ENCODE peak calls at places on chromosome 9, in four cellular contexts. One of them, this sample, is unnamed.

GRCh38 chr9:134789168-134789567 is 91.4 kb upstream of the FCN2 start:
- DNase-seq in HepG2: no peak
- DNase-seq in GM12878: no peak
- DNase-seq in K562: no peak
- DNase-seq in this sample: no peak

GRCh38 chr9:34047864-34048729 is 590 bp downstream of the UBAP2 start:
- DNase-seq in HepG2: peak; percentile 29
- DNase-seq in GM12878: no peak
- DNase-seq in K562: peak; percentile 70
- DNase-seq in this sample: no peak

GRCh38 chr9:80146466-80146865 is 574.7 kb downstream of the TLE4 start:
- DNase-seq in HepG2: no peak
- DNase-seq in GM12878: no peak
- DNase-seq in K562: no peak
- DNase-seq in this sample: no peak

GRCh38 chr9:110641350-110641749 is 27.2 kb upstream of the MUSK start:
- DNase-seq in HepG2: no peak
- DNase-seq in GM12878: no peak
- DNase-seq in K562: no peak
- DNase-seq in this sample: no peak

GRCh38 chr9:37969130-37969529 is 65.2 kb upstream of the SLC25A51 start:
- DNase-seq in HepG2: peak; percentile 73
- DNase-seq in GM12878: no peak
- DNase-seq in K562: no peak
- DNase-seq in this sample: no peak

GRCh38 chr9:117375956-117376355 is 38.9 kb downstream of the ASTN2 start:
- DNase-seq in HepG2: no peak
- DNase-seq in GM12878: no peak
- DNase-seq in K562: no peak
- DNase-seq in this sample: no peak

GRCh38 chr9:107251756-107252322 is 31.2 kb upstream of the RAD23B start:
- DNase-seq in HepG2: peak; percentile 97
- DNase-seq in GM12878: no peak
- DNase-seq in K562: no peak
- DNase-seq in this sample: no peak

GRCh38 chr9:112175796-112176315 is 759 bp upstream of the SUSD1 start:
- DNase-seq in HepG2: peak; percentile 18
- DNase-seq in GM12878: no peak
- DNase-seq in K562: no peak
- DNase-seq in this sample: no peak

GRCh38 chr9:87991151-87991870 is 17.0 kb upstream of the CDK20 start:
- DNase-seq in HepG2: no peak
- DNase-seq in GM12878: no peak
- DNase-seq in K562: no peak
- DNase-seq in this sample: no peak

GRCh38 chr9:78296208-78296892 is 575 bp upstream of the PSAT1 start:
- DNase-seq in HepG2: peak; percentile 62
- DNase-seq in GM12878: no peak
- DNase-seq in K562: no peak
- DNase-seq in this sample: peak; percentile 61

GRCh38 chr9:135816179-135816970 is 91.0 kb downstream of the CAMSAP1 start:
- DNase-seq in HepG2: no peak
- DNase-seq in GM12878: no peak
- DNase-seq in K562: no peak
- DNase-seq in this sample: no peak

GRCh38 chr9:90838098-90838497 is 36.5 kb downstream of the SYK start:
- DNase-seq in HepG2: no peak
- DNase-seq in GM12878: no peak
- DNase-seq in K562: no peak
- DNase-seq in this sample: no peak

GRCh38 chr9:97577051-97577450 is 56.1 kb downstream of the TSTD2 start:
- DNase-seq in HepG2: no peak
- DNase-seq in GM12878: no peak
- DNase-seq in K562: no peak
- DNase-seq in this sample: no peak
- TF ChIP-seq CBX5 in HepG2: no peak
- TF ChIP-seq CBX5 in GM12878: no peak
- TF ChIP-seq CBX5 in K562: no peak
- TF ChIP-seq CBX5 in this sample: no peak

GRCh38 chr9:16869140-16869903 is 1.1 kb downstream of the BNC2 start:
- DNase-seq in HepG2: no peak
- DNase-seq in GM12878: no peak
- DNase-seq in K562: no peak
- DNase-seq in this sample: no peak

GRCh38 chr9:16868706-16869105 is 1.8 kb downstream of the BNC2 start:
- DNase-seq in HepG2: no peak
- DNase-seq in GM12878: no peak
- DNase-seq in K562: no peak
- DNase-seq in this sample: no peak

GRCh38 chr9:16866542-16866941 is 3.9 kb downstream of the BNC2 start:
- DNase-seq in HepG2: no peak
- DNase-seq in GM12878: no peak
- DNase-seq in K562: no peak
- DNase-seq in this sample: no peak

GRCh38 chr9:16869961-16870605 is 387 bp downstream of the BNC2 start:
- DNase-seq in HepG2: no peak
- DNase-seq in GM12878: no peak
- DNase-seq in K562: no peak
- DNase-seq in this sample: peak; percentile 56

GRCh38 chr9:16867571-16868311 is 2.7 kb downstream of the BNC2 start:
- DNase-seq in HepG2: peak; percentile 3
- DNase-seq in GM12878: no peak
- DNase-seq in K562: no peak
- DNase-seq in this sample: no peak
- TF ChIP-seq CBX5 in HepG2: no peak
- TF ChIP-seq CBX5 in GM12878: no peak
- TF ChIP-seq CBX5 in K562: no peak
- TF ChIP-seq CBX5 in this sample: no peak

GRCh38 chr9:94741856-94742255 is 15.4 kb downstream of the AOPEP start:
- DNase-seq in HepG2: no peak
- DNase-seq in GM12878: no peak
- DNase-seq in K562: no peak
- DNase-seq in this sample: no peak

GRCh38 chr9:94740191-94740874 is 13.8 kb downstream of the AOPEP start:
- DNase-seq in HepG2: no peak
- DNase-seq in GM12878: no peak
- DNase-seq in K562: no peak
- DNase-seq in this sample: no peak

GRCh38 chr9:94745806-94746540 is 19.5 kb downstream of the AOPEP start:
- DNase-seq in HepG2: no peak
- DNase-seq in GM12878: no peak
- DNase-seq in K562: no peak
- DNase-seq in this sample: no peak

GRCh38 chr9:94746541-94747505 is 20.3 kb downstream of the AOPEP start:
- DNase-seq in HepG2: peak; percentile 40
- DNase-seq in GM12878: no peak
- DNase-seq in K562: no peak
- DNase-seq in this sample: no peak

GRCh38 chr9:94743035-94743954 is 16.8 kb downstream of the AOPEP start:
- DNase-seq in HepG2: no peak
- DNase-seq in GM12878: no peak
- DNase-seq in K562: no peak
- DNase-seq in this sample: no peak
- TF ChIP-seq CBX5 in HepG2: no peak
- TF ChIP-seq CBX5 in GM12878: no peak
- TF ChIP-seq CBX5 in K562: no peak
- TF ChIP-seq CBX5 in this sample: no peak

GRCh38 chr9:93967020-93967803 is 12.1 kb upstream of the BARX1 start:
- DNase-seq in HepG2: no peak
- DNase-seq in GM12878: no peak
- DNase-seq in K562: no peak
- DNase-seq in this sample: no peak

GRCh38 chr9:93964685-93965084 is 9.5 kb upstream of the BARX1 start:
- DNase-seq in HepG2: no peak
- DNase-seq in GM12878: no peak
- DNase-seq in K562: no peak
- DNase-seq in this sample: no peak

GRCh38 chr9:93969328-93969661 is 14.1 kb upstream of the BARX1 start:
- DNase-seq in HepG2: no peak
- DNase-seq in GM12878: no peak
- DNase-seq in K562: no peak
- DNase-seq in this sample: no peak

GRCh38 chr9:93965830-93966577 is 10.8 kb upstream of the BARX1 start:
- DNase-seq in HepG2: no peak
- DNase-seq in GM12878: no peak
- DNase-seq in K562: no peak
- DNase-seq in this sample: no peak

GRCh38 chr9:93968451-93969327 is 13.5 kb upstream of the BARX1 start:
- DNase-seq in HepG2: peak; percentile 53
- DNase-seq in GM12878: no peak
- DNase-seq in K562: peak; percentile 5
- DNase-seq in this sample: no peak
- TF ChIP-seq CBX5 in HepG2: no peak
- TF ChIP-seq CBX5 in GM12878: no peak
- TF ChIP-seq CBX5 in K562: no peak
- TF ChIP-seq CBX5 in this sample: no peak

DNA sequence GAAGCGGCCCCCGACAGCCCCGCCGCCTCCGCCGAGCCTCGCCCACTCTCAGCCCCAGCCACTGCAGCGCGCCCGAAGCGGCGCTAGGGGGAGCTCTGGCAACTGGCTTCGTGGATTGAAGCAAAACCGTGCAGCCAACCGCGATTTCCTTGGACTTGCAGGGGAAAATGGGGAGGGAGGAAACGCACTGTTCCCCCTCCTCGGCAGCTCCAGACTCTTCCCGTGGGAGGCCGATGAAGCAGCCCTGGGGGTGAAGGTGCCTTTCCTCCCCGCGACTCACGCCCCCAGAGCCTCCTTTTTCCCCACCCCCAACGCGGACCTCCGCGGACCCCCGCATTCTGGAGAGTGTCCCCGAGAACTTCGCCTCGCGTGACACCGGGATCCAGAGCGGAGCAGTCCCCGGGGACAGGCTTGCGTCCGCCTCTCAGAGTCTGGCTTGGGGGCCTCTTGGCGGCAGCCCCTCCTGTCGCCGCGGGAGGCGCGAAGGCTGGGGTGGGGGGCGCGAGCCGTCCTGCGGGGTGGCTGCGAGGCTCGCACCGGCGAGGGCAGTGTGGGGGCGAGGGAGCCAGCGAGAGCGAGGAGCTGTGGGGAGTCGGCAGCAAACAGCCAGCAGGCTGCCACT is 3.8 kb downstream of the IER5L start:
- DNase-seq in HepG2: peak; percentile 68
- DNase-seq in GM12878: no peak
- DNase-seq in K562: peak; percentile 85
- DNase-seq in this sample: peak; percentile 93
- TF ChIP-seq CBX5 in HepG2: peak; percentile 21
- TF ChIP-seq CBX5 in GM12878: no peak
- TF ChIP-seq CBX5 in K562: no peak
- TF ChIP-seq CBX5 in this sample: no peak